ENCODE peak calls at places on chromosomes 1 and 21, in four cellular contexts. R is transverse colon; F is naive thymus-derived CD4-positive, alpha-beta T cell; O is fibroblast of lung. M is an unnamed sample. For H3K4me1, the result is how much of the 10 kb centered on the place peaks cover.

GRCh38 chr1:58762806-58763205 is 21.0 kb downstream of the JUN start:
- DNase-seq in F (no peak), O (peak), R (no peak), M (no peak)

GRCh38 chr1:209530990-209531389 is 52.5 kb upstream of the CAMK1G start:
- DNase-seq in O (no peak), R (no peak), F (no peak), M (no peak)

GRCh38 chr1:33712176-33712575 is 151.7 kb upstream of the HMGB4 start:
- DNase-seq in R (no peak), O (no peak), F (no peak), M (no peak)

GRCh38 chr1:218585565-218586184 is 240.5 kb downstream of the TGFB2 start:
- DNase-seq in F (no peak), O (peak), R (no peak), M (no peak)

GRCh38 chr1:222909586-222909985 is 94.7 kb downstream of the DISP1 start:
- DNase-seq in F (no peak), O (peak), R (no peak), M (no peak)

GRCh38 chr1:226549937-226550670 is 1.5 kb downstream of the STUM start:
- DNase-seq in F (peak), R (peak), O (no peak), M (peak)

GRCh38 chr1:93302078-93302477 is 43.6 kb upstream of the DR1 start:
- DNase-seq in F (no peak), O (no peak), R (no peak), M (no peak)

GRCh38 chr21:41357546-41357945 is 4.3 kb upstream of the MX2 start:
- DNase-seq in F (no peak), O (no peak), R (no peak), M (no peak)

GRCh38 chr1:183898001-183898396 is 93.1 kb downstream of the RGL1 start:
- DNase-seq in O (no peak), R (no peak), F (no peak), M (no peak)

GRCh38 chr1:147892731-147893214 is 9.8 kb upstream of the GJA8 start:
- DNase-seq in R (no peak), F (no peak), O (peak), M (peak)

GRCh38 chr21:36347962-36348328 is 27.9 kb downstream of the MORC3 start:
- DNase-seq in O (peak), F (no peak), R (no peak), M (no peak)

GRCh38 chr1:177954076-177954475 is 15.8 kb downstream of the SEC16B start:
- DNase-seq in O (no peak), F (no peak), R (no peak), M (no peak)

GRCh38 chr1:205567716-205568115 is 63.2 kb downstream of the CDK18 start:
- DNase-seq in F (no peak), R (peak), O (no peak), M (no peak)

GRCh38 chr1:25757151-25757845 is 42.7 kb upstream of the SELENON start:
- DNase-seq in R (no peak), O (no peak), F (no peak), M (peak)

GRCh38 chr1:179327679-179328078 is 34.1 kb downstream of the SOAT1 start:
- DNase-seq in O (no peak), R (no peak), F (no peak), M (no peak)

GRCh38 chr1:26413031-26413430 is 2.4 kb downstream of the LIN28A start:
- DNase-seq in F (no peak), R (no peak), O (no peak), M (no peak)

GRCh38 chr1:229093546-229094336 is 177.2 kb upstream of the RAB4A start:
- DNase-seq in R (peak), F (no peak), O (no peak), M (no peak)

GRCh38 chr1:200916152-200916551 is 21.5 kb downstream of the INAVA start:
- DNase-seq in F (no peak), R (no peak), O (no peak), M (no peak)

GRCh38 chr1:230107941-230108340 is 40.9 kb downstream of the GALNT2 start:
- DNase-seq in R (no peak), F (no peak), O (no peak), M (no peak)

GRCh38 chr21:37044643-37045042 is 28.2 kb downstream of the PIGP start:
- DNase-seq in R (no peak), F (no peak), O (no peak), M (no peak)

GRCh38 chr1:245074232-245074747 is 80.5 kb upstream of the KIF26B start:
- DNase-seq in R (no peak), O (peak), F (no peak), M (peak)

GRCh38 chr1:33055210-33055991 is 18.7 kb upstream of the AK2 start:
- DNase-seq in O (peak), F (peak), R (peak), M (peak)

GRCh38 chr1:39128959-39129358 is 75.5 kb upstream of the MACF1 start:
- DNase-seq in R (peak), O (no peak), F (no peak), M (no peak)

GRCh38 chr21:41141031-41141457 is 26.9 kb upstream of the BACE2 start:
- DNase-seq in F (no peak), O (peak), R (no peak), M (no peak)

GRCh38 chr1:62652387-62652786 is 35.8 kb downstream of the DOCK7 start:
- DNase-seq in O (no peak), F (no peak), R (no peak), M (no peak)

GRCh38 chr1:32869844-32870614 is 683 bp downstream of the FNDC5 start:
- DNase-seq in R (no peak), F (no peak), O (no peak), M (no peak)

GRCh38 chr1:116836099-116836498 is 73.6 kb upstream of the PTGFRN start:
- DNase-seq in F (no peak), R (no peak), O (no peak), M (no peak)

GRCh38 chr1:996851-997727 is 2.8 kb downstream of the HES4 start:
- DNase-seq in R (no peak), O (no peak), F (peak), M (peak)

GRCh38 chr1:114997510-114997909 is 32.1 kb upstream of the TSHB start:
- DNase-seq in O (no peak), R (no peak), F (no peak), M (no peak)

GRCh38 chr21:34085129-34085528 is 11.8 kb downstream of the MRPS6 start:
- DNase-seq in F (no peak), R (no peak), O (no peak), M (no peak)

GRCh38 chr21:34078915-34079314 is 5.5 kb downstream of the MRPS6 start:
- DNase-seq in R (peak), O (no peak), F (no peak), M (no peak)

GRCh38 chr21:34083357-34083756 is 10.0 kb downstream of the MRPS6 start:
- DNase-seq in R (no peak), O (no peak), F (no peak), M (no peak)

GRCh38 chr21:34080693-34081092 is 7.3 kb downstream of the MRPS6 start:
- DNase-seq in F (no peak), O (no peak), R (peak), M (no peak)

DNA sequence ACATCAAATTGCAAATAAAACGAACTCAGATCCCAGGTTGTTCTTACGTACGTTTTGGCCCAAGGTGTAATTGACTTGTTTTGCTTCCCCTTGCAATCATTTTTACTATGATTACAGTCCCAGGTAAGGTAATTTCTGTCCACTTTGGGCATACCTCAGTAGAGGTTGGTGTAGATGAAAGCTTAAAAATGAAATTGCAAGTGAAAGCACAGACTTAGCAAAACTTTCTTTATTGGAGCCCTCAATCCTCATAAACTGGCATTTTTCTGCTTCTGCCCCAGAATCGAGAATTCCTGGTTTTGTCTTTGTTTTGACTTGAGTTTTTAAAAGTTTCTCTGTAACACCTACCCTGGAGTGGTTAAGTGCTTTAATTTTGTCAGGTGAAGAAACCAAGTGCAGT is 9.4 kb downstream of the MRPS6 start:
- DNase-seq in O (no peak), R (no peak), F (no peak), M (no peak)
- H3K4me1 ChIP-seq in O (under half), R (half or more), F (half or more), M (under half)

DNA sequence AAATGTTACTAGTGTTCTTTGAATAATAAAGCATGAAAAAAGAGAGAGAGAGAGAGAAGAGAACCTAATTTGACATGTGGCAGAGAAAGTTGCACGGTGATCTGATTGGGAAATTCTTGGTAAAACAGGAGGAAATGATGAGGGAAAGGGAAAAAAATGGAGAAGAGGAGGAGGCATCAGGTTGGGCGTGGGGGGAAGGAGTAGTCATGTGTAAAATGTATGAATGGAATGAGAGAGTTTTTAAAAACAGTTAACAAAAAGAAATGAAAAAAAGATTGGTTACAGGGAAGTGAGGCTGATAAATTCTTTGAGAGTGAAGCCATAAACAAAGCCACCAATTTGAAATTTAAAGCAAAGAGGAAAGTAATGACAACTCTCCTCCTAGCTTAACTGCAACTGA is 409.2 kb downstream of the USH2A start:
- DNase-seq in F (no peak), R (no peak), O (peak), M (no peak)
- H3K4me1 ChIP-seq in F (under half), R (under half), O (under half), M (under half)

DNA sequence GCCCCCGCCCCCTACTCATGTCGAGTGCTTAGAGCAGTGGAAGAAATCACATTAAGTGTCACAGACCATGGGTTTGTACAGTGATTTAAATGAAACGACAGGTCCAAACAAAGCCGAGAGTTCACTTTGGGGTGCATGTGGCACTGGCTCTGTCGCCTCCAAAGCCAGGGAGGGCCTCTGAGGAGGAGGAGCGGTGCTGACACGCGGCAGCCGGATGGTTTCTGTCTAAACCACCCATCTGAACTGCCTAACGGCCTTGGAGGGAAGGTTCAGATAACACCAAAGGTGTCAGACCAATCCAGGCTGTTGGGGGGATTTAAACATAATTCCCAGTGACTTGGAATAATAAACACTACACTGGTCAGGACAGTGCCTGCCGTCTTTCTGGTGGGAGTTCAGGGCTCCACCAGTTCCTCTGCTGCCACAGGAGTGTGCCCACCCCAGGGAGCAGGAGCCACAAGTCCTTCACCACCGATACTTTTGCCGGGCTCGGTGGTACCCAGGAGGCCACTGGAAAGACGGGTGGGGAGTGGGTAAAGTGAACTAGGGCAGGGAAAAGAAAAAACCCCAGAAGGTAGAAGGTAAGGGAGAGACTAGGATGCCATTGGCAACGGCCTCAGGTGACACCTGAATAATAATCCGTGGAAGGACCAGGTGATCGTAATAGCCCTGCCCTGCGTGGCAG is 78.2 kb downstream of the SLC66A1 start:
- DNase-seq in R (no peak), O (no peak), F (no peak), M (no peak)
- H3K4me1 ChIP-seq in R (half or more), O (under half), F (under half), M (under half)

GRCh38 chr1:190595438-190595837 is 117.8 kb upstream of the BRINP3 start:
- DNase-seq in F (no peak), R (no peak), O (no peak), M (no peak)
- H3K4me1 ChIP-seq in F (under half), R (under half), O (under half), M (under half)

GRCh38 chr1:8395433-8395866 is 77.5 kb downstream of the SLC45A1 start:
- DNase-seq in O (peak), R (no peak), F (peak), M (no peak)
- H3K4me1 ChIP-seq in O (under half), R (half or more), F (under half), M (under half)

DNA sequence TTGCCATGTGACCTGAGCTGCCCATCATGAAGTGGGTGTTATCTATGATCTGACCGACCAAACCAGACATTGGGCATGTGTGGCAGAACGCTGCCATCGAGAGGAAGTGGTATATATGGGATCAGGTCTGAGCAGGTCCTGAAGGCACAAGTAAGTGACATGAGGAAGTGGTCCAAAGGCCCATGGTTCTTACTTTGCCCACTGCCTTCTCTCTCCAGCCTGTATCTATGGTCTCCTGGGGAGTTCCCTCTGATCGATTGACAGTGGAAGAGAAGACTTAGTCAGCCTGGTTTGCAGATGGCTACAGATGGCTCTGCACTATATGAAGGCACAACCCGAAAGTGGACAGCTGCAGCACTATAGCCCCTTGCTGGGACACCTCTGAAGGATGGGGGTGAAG is 7.9 kb downstream of the SPSB1 start:
- DNase-seq in O (no peak), F (no peak), R (no peak), M (no peak)
- H3K4me1 ChIP-seq in O (under half), F (under half), R (half or more), M (under half)

DNA sequence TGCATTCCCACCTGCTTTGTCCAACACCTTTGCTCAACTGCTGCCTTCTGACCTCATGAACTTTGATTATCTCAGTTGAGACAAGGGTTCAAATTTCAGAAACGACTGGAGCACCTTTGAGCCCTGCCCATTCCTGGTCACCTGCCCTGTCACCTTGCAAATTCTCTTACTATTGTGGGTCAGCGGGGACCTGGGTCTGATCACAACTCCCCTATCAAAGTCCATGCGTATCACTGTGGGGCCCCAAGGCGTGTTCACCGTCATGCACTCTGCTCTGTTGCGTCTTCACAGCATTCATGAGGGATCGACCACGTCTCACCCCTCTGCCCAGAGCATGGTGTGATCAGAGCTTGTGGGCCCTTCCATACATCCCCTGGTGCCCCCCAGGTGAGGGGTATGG is 12.9 kb downstream of the PTPRF start:
- DNase-seq in R (no peak), F (no peak), O (no peak), M (no peak)
- H3K4me1 ChIP-seq in R (half or more), F (under half), O (under half), M (under half)